ENCODE peak calls at places on chromosomes 5 and 9, in nine cellular contexts. One of them, this sample, is unnamed.

GRCh38 chr5:3925935-3926334 is 330.3 kb downstream of the IRX1 start:
- DNase-seq in GM23338: no peak
- DNase-seq in AG04450: no peak
- DNase-seq in choroid plexus epithelial cell: no peak
- DNase-seq in PC-3: no peak
- DNase-seq in IMR-90: no peak
- DNase-seq in uterus: no peak
- DNase-seq in CD8-positive, alpha-beta T cell: no peak
- DNase-seq in heart left ventricle: no peak
- DNase-seq in this sample: no peak

GRCh38 chr9:136686534-136686793 is 793 bp downstream of the AGPAT2 start:
- DNase-seq in GM23338: no peak
- DNase-seq in AG04450: no peak
- DNase-seq in choroid plexus epithelial cell: no peak
- DNase-seq in PC-3: no peak
- DNase-seq in IMR-90: no peak
- DNase-seq in uterus: no peak
- DNase-seq in CD8-positive, alpha-beta T cell: no peak
- DNase-seq in heart left ventricle: no peak
- DNase-seq in this sample: no peak

GRCh38 chr9:98071737-98072136 is 15.2 kb downstream of the NANS start:
- DNase-seq in GM23338: no peak
- DNase-seq in AG04450: no peak
- DNase-seq in choroid plexus epithelial cell: no peak
- DNase-seq in PC-3: no peak
- DNase-seq in IMR-90: no peak
- DNase-seq in uterus: no peak
- DNase-seq in CD8-positive, alpha-beta T cell: no peak
- DNase-seq in heart left ventricle: no peak
- DNase-seq in this sample: no peak

GRCh38 chr5:26060212-26060611 is 978.2 kb downstream of the CDH9 start:
- DNase-seq in GM23338: no peak
- DNase-seq in AG04450: no peak
- DNase-seq in choroid plexus epithelial cell: no peak
- DNase-seq in PC-3: no peak
- DNase-seq in IMR-90: no peak
- DNase-seq in uterus: no peak
- DNase-seq in CD8-positive, alpha-beta T cell: no peak
- DNase-seq in heart left ventricle: no peak
- DNase-seq in this sample: no peak

GRCh38 chr5:168969341-168969863 is 331.5 kb downstream of the SLIT3 start:
- DNase-seq in GM23338: no peak
- DNase-seq in AG04450: no peak
- DNase-seq in choroid plexus epithelial cell: no peak
- DNase-seq in PC-3: no peak
- DNase-seq in IMR-90: no peak
- DNase-seq in uterus: no peak
- DNase-seq in CD8-positive, alpha-beta T cell: no peak
- DNase-seq in heart left ventricle: no peak
- DNase-seq in this sample: no peak

GRCh38 chr5:115857621-115858349 is 16.1 kb downstream of the AP3S1 start:
- DNase-seq in GM23338: no peak
- DNase-seq in AG04450: no peak
- DNase-seq in choroid plexus epithelial cell: peak
- DNase-seq in PC-3: peak
- DNase-seq in IMR-90: peak
- DNase-seq in uterus: no peak
- DNase-seq in CD8-positive, alpha-beta T cell: no peak
- DNase-seq in heart left ventricle: no peak
- DNase-seq in this sample: peak

GRCh38 chr5:114237766-114238165 is 124.1 kb upstream of the KCNN2 start:
- DNase-seq in GM23338: no peak
- DNase-seq in AG04450: peak
- DNase-seq in choroid plexus epithelial cell: peak
- DNase-seq in PC-3: peak
- DNase-seq in IMR-90: peak
- DNase-seq in uterus: no peak
- DNase-seq in CD8-positive, alpha-beta T cell: no peak
- DNase-seq in heart left ventricle: no peak
- DNase-seq in this sample: peak

GRCh38 chr9:111597852-111598729 is 1.4 kb downstream of the PTGR1 start:
- DNase-seq in GM23338: peak
- DNase-seq in AG04450: no peak
- DNase-seq in choroid plexus epithelial cell: peak
- DNase-seq in PC-3: peak
- DNase-seq in IMR-90: peak
- DNase-seq in uterus: peak
- DNase-seq in CD8-positive, alpha-beta T cell: peak
- DNase-seq in heart left ventricle: peak
- DNase-seq in this sample: peak

GRCh38 chr5:371811-372555 is 50.5 kb downstream of the AHRR start:
- DNase-seq in GM23338: no peak
- DNase-seq in AG04450: no peak
- DNase-seq in choroid plexus epithelial cell: peak
- DNase-seq in PC-3: no peak
- DNase-seq in IMR-90: no peak
- DNase-seq in uterus: no peak
- DNase-seq in CD8-positive, alpha-beta T cell: no peak
- DNase-seq in heart left ventricle: peak
- DNase-seq in this sample: no peak

GRCh38 chr9:134536101-134536900 is 105.3 kb upstream of the COL5A1 start:
- DNase-seq in GM23338: no peak
- DNase-seq in AG04450: no peak
- DNase-seq in choroid plexus epithelial cell: peak
- DNase-seq in PC-3: peak
- DNase-seq in IMR-90: peak
- DNase-seq in uterus: no peak
- DNase-seq in CD8-positive, alpha-beta T cell: no peak
- DNase-seq in heart left ventricle: peak
- DNase-seq in this sample: no peak

GRCh38 chr5:82312373-82312856 is 34.3 kb upstream of the RPS23 start:
- DNase-seq in GM23338: peak
- DNase-seq in AG04450: peak
- DNase-seq in choroid plexus epithelial cell: peak
- DNase-seq in PC-3: peak
- DNase-seq in IMR-90: peak
- DNase-seq in uterus: peak
- DNase-seq in CD8-positive, alpha-beta T cell: no peak
- DNase-seq in heart left ventricle: peak
- DNase-seq in this sample: peak

GRCh38 chr5:37840036-37840909 is at the start of gene GDNF:
- DNase-seq in GM23338: peak
- DNase-seq in AG04450: peak
- DNase-seq in choroid plexus epithelial cell: peak
- DNase-seq in PC-3: peak
- DNase-seq in IMR-90: peak
- DNase-seq in uterus: no peak
- DNase-seq in CD8-positive, alpha-beta T cell: no peak
- DNase-seq in heart left ventricle: peak
- DNase-seq in this sample: peak
- H3K4me3 ChIP-seq in GM23338: peak
- H3K4me3 ChIP-seq in AG04450: peak
- H3K4me3 ChIP-seq in choroid plexus epithelial cell: peak
- H3K4me3 ChIP-seq in PC-3: peak
- H3K4me3 ChIP-seq in IMR-90: peak
- H3K4me3 ChIP-seq in uterus: peak
- H3K4me3 ChIP-seq in CD8-positive, alpha-beta T cell: no peak
- H3K4me3 ChIP-seq in heart left ventricle: peak
- H3K4me3 ChIP-seq in this sample: peak

GRCh38 chr5:173825215-173825865 is 62.8 kb upstream of the CPEB4 start:
- DNase-seq in GM23338: no peak
- DNase-seq in AG04450: no peak
- DNase-seq in choroid plexus epithelial cell: no peak
- DNase-seq in PC-3: no peak
- DNase-seq in IMR-90: no peak
- DNase-seq in uterus: no peak
- DNase-seq in CD8-positive, alpha-beta T cell: no peak
- DNase-seq in heart left ventricle: no peak
- DNase-seq in this sample: no peak
- TF ChIP-seq CTCF in GM23338: no peak
- TF ChIP-seq CTCF in AG04450: no peak
- TF ChIP-seq CTCF in choroid plexus epithelial cell: no peak
- TF ChIP-seq CTCF in PC-3: no peak
- TF ChIP-seq CTCF in IMR-90: no peak
- TF ChIP-seq CTCF in uterus: no peak
- TF ChIP-seq CTCF in CD8-positive, alpha-beta T cell: no peak
- TF ChIP-seq CTCF in heart left ventricle: no peak
- TF ChIP-seq CTCF in this sample: no peak

GRCh38 chr5:61307196-61307590 is 24.9 kb upstream of the ZSWIM6 start:
- DNase-seq in GM23338: no peak
- DNase-seq in AG04450: no peak
- DNase-seq in choroid plexus epithelial cell: no peak
- DNase-seq in PC-3: no peak
- DNase-seq in IMR-90: no peak
- DNase-seq in uterus: no peak
- DNase-seq in CD8-positive, alpha-beta T cell: no peak
- DNase-seq in heart left ventricle: no peak
- DNase-seq in this sample: no peak
- H3K4me3 ChIP-seq in GM23338: no peak
- H3K4me3 ChIP-seq in AG04450: no peak
- H3K4me3 ChIP-seq in choroid plexus epithelial cell: no peak
- H3K4me3 ChIP-seq in PC-3: no peak
- H3K4me3 ChIP-seq in IMR-90: no peak
- H3K4me3 ChIP-seq in uterus: no peak
- H3K4me3 ChIP-seq in CD8-positive, alpha-beta T cell: no peak
- H3K4me3 ChIP-seq in heart left ventricle: no peak
- H3K4me3 ChIP-seq in this sample: no peak

DNA sequence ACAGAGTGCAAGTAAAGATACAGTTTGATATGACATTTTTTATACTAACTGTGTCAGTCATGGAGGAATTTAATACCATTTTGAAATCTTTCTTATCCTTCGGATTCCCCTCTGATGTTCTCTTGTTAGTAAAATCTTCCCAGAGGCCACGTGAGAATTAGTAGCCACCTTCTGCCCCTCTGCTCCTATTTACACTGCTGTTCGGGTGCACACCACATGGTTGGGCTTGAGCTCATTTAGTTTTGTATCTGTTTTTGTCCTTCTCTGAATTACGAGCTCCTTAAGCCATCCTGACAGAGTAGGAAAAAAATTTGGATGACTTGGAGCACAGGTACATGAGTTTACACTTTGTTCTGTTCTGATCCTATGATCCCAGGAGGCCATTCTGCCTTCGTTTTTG is 109.7 kb downstream of the SV2C start:
- DNase-seq in GM23338: no peak
- DNase-seq in AG04450: no peak
- DNase-seq in choroid plexus epithelial cell: no peak
- DNase-seq in PC-3: no peak
- DNase-seq in IMR-90: no peak
- DNase-seq in uterus: no peak
- DNase-seq in CD8-positive, alpha-beta T cell: no peak
- DNase-seq in heart left ventricle: no peak
- DNase-seq in this sample: no peak
- TF ChIP-seq CTCF in GM23338: no peak
- TF ChIP-seq CTCF in AG04450: no peak
- TF ChIP-seq CTCF in choroid plexus epithelial cell: no peak
- TF ChIP-seq CTCF in PC-3: no peak
- TF ChIP-seq CTCF in IMR-90: no peak
- TF ChIP-seq CTCF in uterus: no peak
- TF ChIP-seq CTCF in CD8-positive, alpha-beta T cell: no peak
- TF ChIP-seq CTCF in heart left ventricle: no peak
- TF ChIP-seq CTCF in this sample: no peak

GRCh38 chr9:91817106-91817492 is 132.9 kb downstream of the ROR2 start:
- DNase-seq in GM23338: no peak
- DNase-seq in AG04450: no peak
- DNase-seq in choroid plexus epithelial cell: no peak
- DNase-seq in PC-3: no peak
- DNase-seq in IMR-90: no peak
- DNase-seq in uterus: no peak
- DNase-seq in CD8-positive, alpha-beta T cell: no peak
- DNase-seq in heart left ventricle: no peak
- DNase-seq in this sample: no peak

GRCh38 chr9:91816356-91816755 is 133.7 kb downstream of the ROR2 start:
- DNase-seq in GM23338: no peak
- DNase-seq in AG04450: no peak
- DNase-seq in choroid plexus epithelial cell: no peak
- DNase-seq in PC-3: no peak
- DNase-seq in IMR-90: no peak
- DNase-seq in uterus: no peak
- DNase-seq in CD8-positive, alpha-beta T cell: no peak
- DNase-seq in heart left ventricle: no peak
- DNase-seq in this sample: no peak

GRCh38 chr9:91818647-91819403 is 131.2 kb downstream of the ROR2 start:
- DNase-seq in GM23338: no peak
- DNase-seq in AG04450: no peak
- DNase-seq in choroid plexus epithelial cell: no peak
- DNase-seq in PC-3: no peak
- DNase-seq in IMR-90: no peak
- DNase-seq in uterus: no peak
- DNase-seq in CD8-positive, alpha-beta T cell: no peak
- DNase-seq in heart left ventricle: no peak
- DNase-seq in this sample: no peak

GRCh38 chr9:91818226-91818587 is 131.8 kb downstream of the ROR2 start:
- DNase-seq in GM23338: no peak
- DNase-seq in AG04450: no peak
- DNase-seq in choroid plexus epithelial cell: no peak
- DNase-seq in PC-3: no peak
- DNase-seq in IMR-90: no peak
- DNase-seq in uterus: peak
- DNase-seq in CD8-positive, alpha-beta T cell: no peak
- DNase-seq in heart left ventricle: no peak
- DNase-seq in this sample: no peak

DNA sequence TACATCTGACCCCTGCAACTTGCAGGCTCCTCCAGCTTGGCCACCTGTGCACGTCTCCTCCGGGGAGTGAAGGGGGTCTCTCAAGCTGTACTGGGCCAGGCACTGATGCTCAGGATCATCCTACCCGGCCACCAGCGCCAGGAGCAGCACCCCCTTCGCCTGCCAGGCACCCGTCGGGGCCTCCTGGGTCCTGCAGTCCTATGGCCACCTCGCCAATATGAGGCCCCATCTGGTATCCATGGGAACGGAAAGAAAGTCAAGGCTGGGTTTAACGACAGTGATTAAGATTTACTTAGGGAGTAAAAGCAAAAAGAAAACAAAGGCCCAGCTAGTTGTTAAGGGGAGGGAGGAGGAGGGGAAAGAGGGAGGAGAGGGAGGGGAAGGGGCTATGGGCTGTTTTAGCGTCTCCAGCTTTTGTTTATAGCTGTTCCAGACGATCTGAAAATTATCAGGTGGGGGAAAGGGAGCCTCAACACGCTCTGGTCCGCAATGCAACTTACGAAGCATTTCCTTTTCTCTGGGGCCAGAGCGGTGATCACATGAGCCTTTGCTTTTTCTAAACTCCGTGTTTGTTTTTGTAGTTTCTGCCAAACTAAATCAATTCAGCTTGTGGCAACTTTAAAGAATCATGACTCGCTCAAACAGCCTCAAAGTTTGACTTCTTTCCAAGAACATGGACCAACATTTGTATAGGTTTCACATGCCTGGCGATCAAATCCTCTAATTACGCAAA is 132.4 kb downstream of the ROR2 start:
- DNase-seq in GM23338: peak
- DNase-seq in AG04450: peak
- DNase-seq in choroid plexus epithelial cell: peak
- DNase-seq in PC-3: no peak
- DNase-seq in IMR-90: peak
- DNase-seq in uterus: peak
- DNase-seq in CD8-positive, alpha-beta T cell: no peak
- DNase-seq in heart left ventricle: no peak
- DNase-seq in this sample: no peak
- H3K4me3 ChIP-seq in GM23338: peak
- H3K4me3 ChIP-seq in AG04450: peak
- H3K4me3 ChIP-seq in choroid plexus epithelial cell: peak
- H3K4me3 ChIP-seq in PC-3: no peak
- H3K4me3 ChIP-seq in IMR-90: no peak
- H3K4me3 ChIP-seq in uterus: no peak
- H3K4me3 ChIP-seq in CD8-positive, alpha-beta T cell: no peak
- H3K4me3 ChIP-seq in heart left ventricle: no peak
- H3K4me3 ChIP-seq in this sample: no peak

This sample was measured in epithelial cell of esophagus.